ENCODE peak calls at places on chromosomes 2 and 18, in five cellular contexts. One of them, this sample, is unnamed.
A peak's percentile ranks its signal among the peaks of the same experiment; 100 is the strongest.

GRCh38 chr2:207260021-207260420 is 94.3 kb upstream of the KLF7 start:
- DNase-seq in cardiac muscle cell: no peak
- DNase-seq in ureter: no peak
- DNase-seq in HEK293T: no peak
- DNase-seq in activated CD8-positive, alpha-beta memory T cell treated with anti-CD3 and anti-CD28 coated beads for 48 hours: no peak
- DNase-seq in this sample: no peak

GRCh38 chr2:40279001-40279400 is 172.9 kb downstream of the SLC8A1 start:
- DNase-seq in activated CD8-positive, alpha-beta memory T cell treated with anti-CD3 and anti-CD28 coated beads for 48 hours: no peak
- DNase-seq in HEK293T: no peak
- DNase-seq in ureter: no peak
- DNase-seq in cardiac muscle cell: no peak
- DNase-seq in this sample: no peak

GRCh38 chr2:234457421-234457820 is 39.5 kb downstream of the ARL4C start:
- DNase-seq in cardiac muscle cell: no peak
- DNase-seq in HEK293T: no peak
- DNase-seq in activated CD8-positive, alpha-beta memory T cell treated with anti-CD3 and anti-CD28 coated beads for 48 hours: no peak
- DNase-seq in ureter: no peak
- DNase-seq in this sample: no peak

GRCh38 chr2:67259581-67260347 is 137.4 kb upstream of the ETAA1 start:
- DNase-seq in ureter: no peak
- DNase-seq in cardiac muscle cell: peak; percentile 77
- DNase-seq in activated CD8-positive, alpha-beta memory T cell treated with anti-CD3 and anti-CD28 coated beads for 48 hours: no peak
- DNase-seq in HEK293T: no peak
- DNase-seq in this sample: no peak

GRCh38 chr2:240502430-240503121 is 55.2 kb downstream of the ANKMY1 start:
- DNase-seq in ureter: no peak
- DNase-seq in activated CD8-positive, alpha-beta memory T cell treated with anti-CD3 and anti-CD28 coated beads for 48 hours: no peak
- DNase-seq in HEK293T: no peak
- DNase-seq in cardiac muscle cell: no peak
- DNase-seq in this sample: no peak

GRCh38 chr2:217568289-217568985 is 434.4 kb downstream of the TNS1 start:
- DNase-seq in cardiac muscle cell: no peak
- DNase-seq in activated CD8-positive, alpha-beta memory T cell treated with anti-CD3 and anti-CD28 coated beads for 48 hours: no peak
- DNase-seq in HEK293T: no peak
- DNase-seq in ureter: no peak
- DNase-seq in this sample: no peak

GRCh38 chr2:33505966-33506365 is 29.5 kb downstream of the RASGRP3 start:
- DNase-seq in cardiac muscle cell: no peak
- DNase-seq in ureter: no peak
- DNase-seq in HEK293T: no peak
- DNase-seq in activated CD8-positive, alpha-beta memory T cell treated with anti-CD3 and anti-CD28 coated beads for 48 hours: no peak
- DNase-seq in this sample: no peak

GRCh38 chr2:232444409-232445148 is 11.4 kb upstream of the ALPI start:
- DNase-seq in activated CD8-positive, alpha-beta memory T cell treated with anti-CD3 and anti-CD28 coated beads for 48 hours: peak; percentile 51
- DNase-seq in ureter: no peak
- DNase-seq in HEK293T: peak; percentile 56
- DNase-seq in cardiac muscle cell: peak; percentile 61
- DNase-seq in this sample: peak; percentile 59

GRCh38 chr2:229575569-229576315 is 138.6 kb downstream of the DNER start:
- DNase-seq in ureter: no peak
- DNase-seq in HEK293T: no peak
- DNase-seq in activated CD8-positive, alpha-beta memory T cell treated with anti-CD3 and anti-CD28 coated beads for 48 hours: no peak
- DNase-seq in cardiac muscle cell: peak; percentile 56
- DNase-seq in this sample: no peak

GRCh38 chr18:670456-670996 is 13.1 kb downstream of the TYMS start:
- DNase-seq in cardiac muscle cell: no peak
- DNase-seq in activated CD8-positive, alpha-beta memory T cell treated with anti-CD3 and anti-CD28 coated beads for 48 hours: no peak
- DNase-seq in ureter: no peak
- DNase-seq in HEK293T: no peak
- DNase-seq in this sample: no peak

GRCh38 chr18:11946756-11947155 is 34.6 kb upstream of the IMPA2 start:
- DNase-seq in ureter: no peak
- DNase-seq in activated CD8-positive, alpha-beta memory T cell treated with anti-CD3 and anti-CD28 coated beads for 48 hours: no peak
- DNase-seq in HEK293T: no peak
- DNase-seq in cardiac muscle cell: peak; percentile 76
- DNase-seq in this sample: no peak

GRCh38 chr2:136025057-136025973 is 39.9 kb upstream of the DARS1 start:
- DNase-seq in cardiac muscle cell: peak; percentile 80
- DNase-seq in ureter: peak; percentile 73
- DNase-seq in HEK293T: peak; percentile 81
- DNase-seq in activated CD8-positive, alpha-beta memory T cell treated with anti-CD3 and anti-CD28 coated beads for 48 hours: no peak
- DNase-seq in this sample: peak; percentile 20

GRCh38 chr2:224570328-224570993 is 14.7 kb downstream of the CUL3 start:
- DNase-seq in HEK293T: no peak
- DNase-seq in ureter: no peak
- DNase-seq in activated CD8-positive, alpha-beta memory T cell treated with anti-CD3 and anti-CD28 coated beads for 48 hours: no peak
- DNase-seq in cardiac muscle cell: peak; percentile 62
- DNase-seq in this sample: no peak

GRCh38 chr2:183610724-183611123 is 486.5 kb downstream of the NUP35 start:
- DNase-seq in activated CD8-positive, alpha-beta memory T cell treated with anti-CD3 and anti-CD28 coated beads for 48 hours: no peak
- DNase-seq in cardiac muscle cell: no peak
- DNase-seq in HEK293T: peak; percentile 8
- DNase-seq in ureter: no peak
- DNase-seq in this sample: no peak

GRCh38 chr18:24016643-24017042 is 2.1 kb downstream of the TTC39C start:
- DNase-seq in activated CD8-positive, alpha-beta memory T cell treated with anti-CD3 and anti-CD28 coated beads for 48 hours: no peak
- DNase-seq in cardiac muscle cell: no peak
- DNase-seq in ureter: no peak
- DNase-seq in HEK293T: peak; percentile 56
- DNase-seq in this sample: no peak

GRCh38 chr2:128563348-128563687 is 244.7 kb upstream of the HS6ST1 start:
- DNase-seq in activated CD8-positive, alpha-beta memory T cell treated with anti-CD3 and anti-CD28 coated beads for 48 hours: no peak
- DNase-seq in cardiac muscle cell: peak; percentile 97
- DNase-seq in ureter: peak; percentile 73
- DNase-seq in HEK293T: no peak
- DNase-seq in this sample: no peak

GRCh38 chr18:9495916-9496540 is 20.7 kb downstream of the RALBP1 start:
- DNase-seq in ureter: no peak
- DNase-seq in cardiac muscle cell: no peak
- DNase-seq in activated CD8-positive, alpha-beta memory T cell treated with anti-CD3 and anti-CD28 coated beads for 48 hours: no peak
- DNase-seq in HEK293T: no peak
- DNase-seq in this sample: no peak

GRCh38 chr18:34322365-34323289 is 97.9 kb upstream of the NOL4 start:
- DNase-seq in activated CD8-positive, alpha-beta memory T cell treated with anti-CD3 and anti-CD28 coated beads for 48 hours: no peak
- DNase-seq in cardiac muscle cell: peak; percentile 61
- DNase-seq in ureter: peak; percentile 51
- DNase-seq in HEK293T: peak; percentile 72
- DNase-seq in this sample: no peak

GRCh38 chr2:15591692-15592463 is at the start of gene DDX1:
- DNase-seq in HEK293T: peak; percentile 80
- DNase-seq in activated CD8-positive, alpha-beta memory T cell treated with anti-CD3 and anti-CD28 coated beads for 48 hours: peak; percentile 85
- DNase-seq in ureter: peak; percentile 89
- DNase-seq in cardiac muscle cell: peak; percentile 92
- DNase-seq in this sample: peak; percentile 87

GRCh38 chr18:49813071-49813320 is 337 bp downstream of the ACAA2 start:
- DNase-seq in cardiac muscle cell: no peak
- DNase-seq in ureter: no peak
- DNase-seq in activated CD8-positive, alpha-beta memory T cell treated with anti-CD3 and anti-CD28 coated beads for 48 hours: no peak
- DNase-seq in HEK293T: no peak
- DNase-seq in this sample: peak; percentile 48

GRCh38 chr2:84989422-84989821 is 18.5 kb downstream of the KCMF1 start:
- DNase-seq in activated CD8-positive, alpha-beta memory T cell treated with anti-CD3 and anti-CD28 coated beads for 48 hours: no peak
- DNase-seq in HEK293T: no peak
- DNase-seq in cardiac muscle cell: no peak
- DNase-seq in ureter: no peak
- DNase-seq in this sample: no peak

GRCh38 chr2:149040451-149040850 is 2.0 kb downstream of the LYPD6B start:
- DNase-seq in cardiac muscle cell: peak; percentile 11
- DNase-seq in HEK293T: peak; percentile 60
- DNase-seq in activated CD8-positive, alpha-beta memory T cell treated with anti-CD3 and anti-CD28 coated beads for 48 hours: peak; percentile 51
- DNase-seq in ureter: no peak
- DNase-seq in this sample: peak; percentile 74

GRCh38 chr2:191165190-191165643 is 14.4 kb upstream of the STAT4 start:
- DNase-seq in ureter: no peak
- DNase-seq in HEK293T: peak; percentile 45
- DNase-seq in activated CD8-positive, alpha-beta memory T cell treated with anti-CD3 and anti-CD28 coated beads for 48 hours: no peak
- DNase-seq in cardiac muscle cell: peak; percentile 76
- DNase-seq in this sample: peak; percentile 7

GRCh38 chr18:54822872-54823845 is 5.1 kb upstream of the RAB27B start:
- DNase-seq in HEK293T: no peak
- DNase-seq in ureter: no peak
- DNase-seq in cardiac muscle cell: peak; percentile 85
- DNase-seq in activated CD8-positive, alpha-beta memory T cell treated with anti-CD3 and anti-CD28 coated beads for 48 hours: no peak
- DNase-seq in this sample: peak; percentile 14

GRCh38 chr2:26034597-26035067 is 748 bp downstream of the RAB10 start:
- DNase-seq in ureter: no peak
- DNase-seq in HEK293T: no peak
- DNase-seq in cardiac muscle cell: peak; percentile 18
- DNase-seq in activated CD8-positive, alpha-beta memory T cell treated with anti-CD3 and anti-CD28 coated beads for 48 hours: no peak
- DNase-seq in this sample: peak; percentile 38

This sample was measured in K562.